ENCODE peak calls at places on chromosomes 12 and 14, in eight cellular contexts. F is AG20443, Z is naive B cell, H is T follicular helper cell, V is pons, X is colonic mucosa, L is HCEC 1CT, M is NCI-H1092. G is an unnamed sample.

GRCh38 chr12:122310636-122311035 is 44.3 kb upstream of the VPS33A start:
- DNase-seq in F (no peak), Z (no peak), H (no peak), V (no peak), X (no peak), L (no peak), M (no peak), G (no peak)

GRCh38 chr12:57519758-57520007 is 631 bp downstream of the DDIT3 start:
- DNase-seq in F (no peak), Z (no peak), H (no peak), V (no peak), X (no peak), L (no peak), M (no peak), G (peak; percentile 17)

GRCh38 chr14:64610049-64610746 is 60.4 kb downstream of the PPP1R36 start:
- DNase-seq in F (no peak), Z (no peak), H (no peak), V (no peak), X (no peak), L (no peak), M (peak; percentile 48), G (no peak)

GRCh38 chr14:93039649-93040315 is 75.9 kb downstream of the ITPK1 start:
- DNase-seq in F (no peak), Z (no peak), H (no peak), V (no peak), X (no peak), L (no peak), M (no peak), G (no peak)

GRCh38 chr12:76265424-76266180 is 82.6 kb downstream of the BBS10 start:
- DNase-seq in F (no peak), Z (no peak), H (no peak), V (no peak), X (no peak), L (no peak), M (no peak), G (no peak)

GRCh38 chr12:104713444-104713843 is 244.6 kb downstream of the SLC41A2 start:
- DNase-seq in F (no peak), Z (no peak), H (no peak), V (no peak), X (no peak), L (no peak), M (no peak), G (no peak)

GRCh38 chr14:104851896-104852663 is 13.0 kb upstream of the CEP170B start:
- DNase-seq in F (peak; percentile 32), Z (no peak), H (no peak), V (no peak), X (no peak), L (no peak), M (no peak), G (no peak)

GRCh38 chr12:42698213-42698612 is 108.7 kb upstream of the PRICKLE1 start:
- DNase-seq in F (peak; percentile 59), Z (no peak), H (no peak), V (no peak), X (no peak), L (peak; percentile 77), M (no peak), G (no peak)

GRCh38 chr14:99351166-99352007 is 79.4 kb upstream of the BCL11B start:
- DNase-seq in F (no peak), Z (no peak), H (no peak), V (no peak), X (no peak), L (no peak), M (no peak), G (no peak)

GRCh38 chr12:110561471-110562201 is 21.5 kb downstream of the PPTC7 start:
- DNase-seq in F (peak; percentile 31), Z (no peak), H (no peak), V (no peak), X (no peak), L (no peak), M (no peak), G (no peak)

GRCh38 chr14:36479344-36479743 is 40.7 kb downstream of the NKX2-1 start:
- DNase-seq in F (no peak), Z (no peak), H (no peak), V (no peak), X (no peak), L (no peak), M (no peak), G (no peak)

GRCh38 chr14:31208546-31209424 is 1.2 kb upstream of the HECTD1 start:
- DNase-seq in F (no peak), Z (no peak), H (no peak), V (no peak), X (peak; percentile 28), L (no peak), M (no peak), G (no peak)

GRCh38 chr12:11823043-11823442 is 173.6 kb downstream of the ETV6 start:
- DNase-seq in F (peak; percentile 54), Z (no peak), H (no peak), V (no peak), X (no peak), L (peak; percentile 69), M (no peak), G (no peak)

GRCh38 chr14:20690848-20691640 is 2.5 kb downstream of the ANG start:
- DNase-seq in F (peak; percentile 78), Z (peak; percentile 63), H (peak; percentile 12), V (peak; percentile 90), X (peak; percentile 75), L (peak; percentile 63), M (peak; percentile 37), G (peak; percentile 29)

GRCh38 chr12:31590730-31591307 is at the start of gene DENND5B:
- DNase-seq in F (peak; percentile 90), Z (peak; percentile 70), H (no peak), V (peak; percentile 72), X (peak; percentile 67), L (peak; percentile 45), M (peak; percentile 56), G (no peak)

G was measured in naive thymus-derived CD8-positive, alpha-beta T cell.